ENCODE peak calls at places on chromosomes 1 and 21, in ten cellular contexts. V is left lung, B is right lobe of liver, C is endodermal cell, Z is PC-3, J is heart right ventricle, O is coronary artery, X is cardiac fibroblast, F is foreskin fibroblast, U is tibial artery. K is an unnamed sample.

GRCh38 chr1:48677306-48678287 is 99.1 kb downstream of the BEND5 start:
- DNase-seq in V (peak; percentile 85), B (peak; percentile 90), C (peak; percentile 89), Z (peak; percentile 73), J (peak; percentile 64), O (no peak), X (peak; percentile 72), F (peak; percentile 83), U (no peak), K (peak; percentile 55)

GRCh38 chr1:54867717-54868057 is 19.3 kb downstream of the DHCR24 start:
- DNase-seq in V (no peak), B (no peak), C (no peak), Z (no peak), J (no peak), O (no peak), X (no peak), F (no peak), U (no peak), K (no peak)

GRCh38 chr1:38235705-38236104 is 189.1 kb upstream of the POU3F1 start:
- DNase-seq in V (no peak), B (no peak), C (no peak), Z (no peak), J (no peak), O (no peak), X (peak; percentile 33), F (peak; percentile 32), U (no peak), K (peak; percentile 8)

GRCh38 chr1:6600410-6601048 is 2.1 kb downstream of the KLHL21 start:
- DNase-seq in V (no peak), B (no peak), C (no peak), Z (no peak), J (no peak), O (no peak), X (no peak), F (peak; percentile 38), U (no peak), K (no peak)

GRCh38 chr1:226632169-226632884 is 83.8 kb downstream of the STUM start:
- DNase-seq in V (peak; percentile 53), B (no peak), C (peak; percentile 33), Z (no peak), J (no peak), O (peak; percentile 68), X (no peak), F (no peak), U (peak; percentile 44), K (no peak)

GRCh38 chr1:2644591-2645101 is 11.8 kb upstream of the MMEL1 start:
- DNase-seq in V (no peak), B (peak; percentile 8), C (no peak), Z (no peak), J (no peak), O (no peak), X (no peak), F (no peak), U (peak; percentile 51), K (no peak)

GRCh38 chr1:99603699-99604595 is 42.0 kb upstream of the PALMD start:
- DNase-seq in V (no peak), B (no peak), C (no peak), Z (no peak), J (no peak), O (no peak), X (no peak), F (peak; percentile 46), U (no peak), K (peak; percentile 29)

GRCh38 chr1:31306278-31306677 is 9.4 kb downstream of the ZCCHC17 start:
- DNase-seq in V (no peak), B (no peak), C (no peak), Z (peak; percentile 78), J (no peak), O (no peak), X (peak; percentile 82), F (peak; percentile 96), U (no peak), K (peak; percentile 93)

GRCh38 chr1:12142891-12143630 is 23.7 kb upstream of the TNFRSF1B start:
- DNase-seq in V (peak; percentile 88), B (peak; percentile 66), C (no peak), Z (no peak), J (peak; percentile 61), O (no peak), X (no peak), F (no peak), U (peak; percentile 77), K (no peak)

GRCh38 chr1:57678138-57678537 is 254.3 kb upstream of the DAB1 start:
- DNase-seq in V (no peak), B (no peak), C (no peak), Z (no peak), J (no peak), O (no peak), X (no peak), F (no peak), U (no peak), K (no peak)

GRCh38 chr1:63674865-63675815 is 81.9 kb downstream of the PGM1 start:
- DNase-seq in V (no peak), B (no peak), C (no peak), Z (no peak), J (no peak), O (no peak), X (peak; percentile 59), F (no peak), U (no peak), K (no peak)

GRCh38 chr1:150152182-150152536 is 2.4 kb downstream of the PLEKHO1 start:
- DNase-seq in V (no peak), B (no peak), C (no peak), Z (no peak), J (no peak), O (no peak), X (no peak), F (no peak), U (no peak), K (peak; percentile 35)

DNA sequence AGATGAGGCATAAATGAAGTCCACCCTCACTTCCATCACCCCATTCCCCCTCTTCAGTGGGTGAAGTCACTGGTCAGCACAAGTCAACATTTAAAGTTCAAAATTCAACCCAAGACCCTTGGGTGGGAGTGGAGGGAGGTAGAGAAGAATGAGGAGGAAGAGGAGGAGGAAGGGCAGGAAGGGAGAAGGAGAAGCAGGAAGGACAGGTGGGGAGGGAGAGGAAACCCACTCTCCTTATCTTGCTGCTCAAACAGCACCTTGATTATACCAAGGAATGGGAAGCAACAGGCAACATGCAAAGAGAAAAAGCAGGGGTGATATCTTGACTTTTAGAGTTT is 4.0 kb upstream of the BTG2 start:
- DNase-seq in V (no peak), B (no peak), C (no peak), Z (no peak), J (no peak), O (no peak), X (no peak), F (no peak), U (no peak), K (no peak)
- H3K4me3 ChIP-seq in V (no peak overlapping the region), B (no peak overlapping the region), C (no peak overlapping the region), Z (no peak overlapping the region), J (no peak overlapping the region), O (no peak overlapping the region), X (no peak overlapping the region), F (no peak overlapping the region), U (no peak overlapping the region), K (no peak overlapping the region)

GRCh38 chr1:44828841-44829440 is 14.1 kb downstream of the PTCH2 start:
- DNase-seq in V (no peak), B (no peak), C (no peak), Z (no peak), J (no peak), O (no peak), X (no peak), F (no peak), U (no peak), K (no peak)

GRCh38 chr1:44829506-44830384 is 13.3 kb downstream of the PTCH2 start:
- DNase-seq in V (no peak), B (no peak), C (peak; percentile 44), Z (no peak), J (no peak), O (no peak), X (no peak), F (no peak), U (no peak), K (no peak)

GRCh38 chr1:44832068-44832700 is 10.9 kb downstream of the PTCH2 start:
- DNase-seq in V (no peak), B (no peak), C (peak; percentile 61), Z (no peak), J (no peak), O (no peak), X (no peak), F (no peak), U (no peak), K (no peak)

GRCh38 chr1:44831516-44831915 is 11.5 kb downstream of the PTCH2 start:
- DNase-seq in V (no peak), B (no peak), C (peak; percentile 52), Z (no peak), J (no peak), O (no peak), X (no peak), F (no peak), U (no peak), K (no peak)

GRCh38 chr1:44830900-44831304 is 12.2 kb downstream of the PTCH2 start:
- DNase-seq in V (no peak), B (no peak), C (peak; percentile 54), Z (no peak), J (no peak), O (no peak), X (no peak), F (no peak), U (no peak), K (no peak)
- TF ChIP-seq CTCF in V (no peak), B (no peak), C (peak; percentile 28), Z (no peak), J (no peak), O (no peak), X (no peak), F (no peak), U (no peak), K (no peak)

GRCh38 chr1:32948082-32948722 is 16.4 kb downstream of the RNF19B start:
- DNase-seq in V (no peak), B (no peak), C (no peak), Z (no peak), J (no peak), O (no peak), X (no peak), F (no peak), U (no peak), K (no peak)
- H3K4me3 ChIP-seq in V (no peak overlapping the region), B (no peak overlapping the region), C (peak overlapping the region; percentile 16), Z (no peak overlapping the region), J (no peak overlapping the region), O (no peak overlapping the region), X (no peak overlapping the region), F (no peak overlapping the region), U (no peak overlapping the region), K (no peak overlapping the region)

GRCh38 chr1:157490337-157491165 is 61.8 kb downstream of the FCRL5 start:
- DNase-seq in V (peak; percentile 76), B (peak; percentile 66), C (peak; percentile 96), Z (peak; percentile 86), J (peak; percentile 46), O (no peak), X (peak; percentile 57), F (peak; percentile 74), U (no peak), K (peak; percentile 63)
- TF ChIP-seq CTCF in V (peak; percentile 23), B (peak; percentile 53), C (peak; percentile 87), Z (peak; percentile 77), J (peak; percentile 58), O (peak; percentile 17), X (peak; percentile 79), F (peak; percentile 65), U (no peak), K (peak; percentile 65)

GRCh38 chr1:244964112-244964971 is 100.0 kb upstream of the HNRNPU start:
- DNase-seq in V (no peak), B (no peak), C (no peak), Z (peak; percentile 90), J (no peak), O (no peak), X (peak; percentile 75), F (peak; percentile 84), U (no peak), K (peak; percentile 73)
- H3K4me3 ChIP-seq in V (no peak overlapping the region), B (no peak overlapping the region), C (no peak overlapping the region), Z (peak overlapping the region; percentile 51), J (no peak overlapping the region), O (peak overlapping the region; percentile 56), X (no peak overlapping the region), F (peak overlapping the region; percentile 33), U (peak overlapping the region; percentile 7), K (peak overlapping the region; percentile 17)

GRCh38 chr21:31558839-31559367 is 100.6 kb upstream of the SOD1 start:
- DNase-seq in V (peak; percentile 88), B (peak; percentile 85), C (peak; percentile 98), Z (peak; percentile 92), J (peak; percentile 86), O (peak; percentile 88), X (peak; percentile 96), F (peak; percentile 80), U (no peak), K (peak; percentile 95)
- TF ChIP-seq CTCF in V (no peak), B (no peak), C (peak; percentile 66), Z (no peak), J (peak; percentile 23), O (no peak), X (no peak), F (no peak), U (no peak), K (no peak)